ENCODE peak calls at places on chromosomes 2 and 18, in six cellular contexts. C, V, W, X, Y and M are unnamed samples.

GRCh38 chr2:20451761-20452499 is 5.1 kb downstream of the RHOB start:
- DNase-seq in V (no peak), X (no peak), W (no peak), C (no peak), Y (no peak), M (no peak)

GRCh38 chr18:13989209-13989608 is 73.9 kb upstream of the MC2R start:
- DNase-seq in V (no peak), W (no peak), C (no peak), X (no peak), Y (no peak), M (no peak)

GRCh38 chr2:29059612-29060011 is 14.7 kb downstream of the PCARE start:
- DNase-seq in C (no peak), Y (no peak), V (no peak), W (no peak), X (no peak), M (no peak)

GRCh38 chr18:33761363-33761762 is 183.3 kb downstream of the ASXL3 start:
- DNase-seq in V (no peak), W (no peak), X (peak), C (peak), Y (no peak), M (no peak)

GRCh38 chr18:47204908-47205522 is 28.9 kb upstream of the IER3IP1 start:
- DNase-seq in Y (peak), V (peak), X (peak), W (peak), C (peak), M (no peak)

GRCh38 chr2:152550386-152550785 is 166.9 kb downstream of the PRPF40A start:
- DNase-seq in Y (no peak), W (no peak), C (peak), X (no peak), V (no peak), M (no peak)

GRCh38 chr2:20065885-20066602 is 14.6 kb upstream of the LAPTM4A start:
- DNase-seq in C (peak), Y (no peak), V (no peak), X (peak), W (no peak), M (no peak)

GRCh38 chr18:7548721-7549120 is 18.4 kb upstream of the PTPRM start:
- DNase-seq in W (no peak), Y (no peak), V (no peak), C (no peak), X (no peak), M (no peak)

GRCh38 chr2:149192425-149192824 is 138.0 kb upstream of the LYPD6 start:
- DNase-seq in X (no peak), W (no peak), V (no peak), Y (no peak), C (no peak), M (no peak)

GRCh38 chr2:114089636-114090325 is 199.9 kb downstream of the ACTR3 start:
- DNase-seq in C (no peak), V (no peak), W (no peak), X (no peak), Y (peak), M (no peak)

GRCh38 chr18:23816740-23817139 is 127.5 kb downstream of the LAMA3 start:
- DNase-seq in W (no peak), X (no peak), V (no peak), Y (no peak), C (no peak), M (no peak)

GRCh38 chr18:57447154-57447621 is 12.0 kb downstream of the ONECUT2 start:
- DNase-seq in Y (no peak), X (peak), C (peak), W (peak), V (peak), M (peak)

GRCh38 chr2:96550787-96551604 is 14.4 kb downstream of the ARID5A start:
- DNase-seq in X (no peak), W (no peak), V (no peak), C (no peak), Y (no peak), M (no peak)

GRCh38 chr2:74385396-74385795 is 5.3 kb upstream of the DCTN1 start:
- DNase-seq in W (no peak), V (no peak), Y (no peak), C (no peak), X (no peak), M (no peak)

GRCh38 chr2:29223851-29224692 is 108.9 kb downstream of the CLIP4 start:
- DNase-seq in X (peak), Y (no peak), W (no peak), C (peak), V (no peak), M (no peak)

GRCh38 chr2:163264376-163264775 is 425.8 kb upstream of the KCNH7 start:
- DNase-seq in V (no peak), C (peak), X (no peak), W (no peak), Y (no peak), M (no peak)

GRCh38 chr18:7844017-7844416 is 276.9 kb downstream of the PTPRM start:
- DNase-seq in W (no peak), X (no peak), C (peak), V (no peak), Y (no peak), M (no peak)

GRCh38 chr2:194363878-194364277 is 1293.1 kb upstream of the SLC39A10 start:
- DNase-seq in C (no peak), Y (no peak), V (no peak), X (no peak), W (no peak), M (no peak)

GRCh38 chr2:127086800-127087737 is 19.9 kb downstream of the BIN1 start:
- DNase-seq in X (peak), C (peak), Y (no peak), V (peak), W (peak), M (peak)

GRCh38 chr2:240347373-240347940 is 88.0 kb upstream of the GPC1 start:
- DNase-seq in W (no peak), X (no peak), C (no peak), V (no peak), Y (no peak), M (no peak)

GRCh38 chr18:39199231-39199855 is 1633.7 kb upstream of the CELF4 start:
- DNase-seq in W (no peak), X (no peak), C (no peak), Y (no peak), V (no peak), M (no peak)

GRCh38 chr18:51160646-51161045 is 36.8 kb downstream of the MEX3C start:
- DNase-seq in W (no peak), Y (no peak), X (no peak), C (no peak), V (no peak), M (no peak)

GRCh38 chr18:76208632-76209308 is 286.3 kb downstream of the ZNF516 start:
- DNase-seq in C (no peak), Y (no peak), V (no peak), X (no peak), W (no peak), M (no peak)

GRCh38 chr18:2961828-2962227 is 51.1 kb downstream of the LPIN2 start:
- DNase-seq in C (peak), W (no peak), X (peak), Y (no peak), V (no peak), M (no peak)

GRCh38 chr2:97745474-97746172 is 32.2 kb downstream of the ZAP70 start:
- DNase-seq in X (peak), C (peak), W (no peak), Y (no peak), V (no peak), M (no peak)

GRCh38 chr18:51070545-51070944 is 40.5 kb downstream of the SMAD4 start:
- DNase-seq in X (peak), V (no peak), W (no peak), Y (peak), C (peak), M (no peak)

GRCh38 chr2:231554748-231555545 is 24.7 kb upstream of the NMUR1 start:
- DNase-seq in C (peak), V (no peak), Y (no peak), X (peak), W (no peak), M (no peak)

GRCh38 chr2:223941579-223942277 is 3.4 kb downstream of the WDFY1 start:
- DNase-seq in Y (no peak), X (peak), C (peak), V (no peak), W (no peak), M (no peak)

GRCh38 chr2:223944704-223945531 is at the start of gene WDFY1:
- DNase-seq in Y (peak), C (peak), W (peak), V (peak), X (peak), M (peak)

GRCh38 chr2:223944166-223944703 is 900 bp downstream of the WDFY1 start:
- DNase-seq in Y (no peak), X (peak), C (no peak), W (peak), V (peak), M (peak)

GRCh38 chr2:223943561-223944008 is 1.6 kb downstream of the WDFY1 start:
- DNase-seq in X (peak), W (no peak), V (no peak), C (peak), Y (no peak), M (no peak)

DNA sequence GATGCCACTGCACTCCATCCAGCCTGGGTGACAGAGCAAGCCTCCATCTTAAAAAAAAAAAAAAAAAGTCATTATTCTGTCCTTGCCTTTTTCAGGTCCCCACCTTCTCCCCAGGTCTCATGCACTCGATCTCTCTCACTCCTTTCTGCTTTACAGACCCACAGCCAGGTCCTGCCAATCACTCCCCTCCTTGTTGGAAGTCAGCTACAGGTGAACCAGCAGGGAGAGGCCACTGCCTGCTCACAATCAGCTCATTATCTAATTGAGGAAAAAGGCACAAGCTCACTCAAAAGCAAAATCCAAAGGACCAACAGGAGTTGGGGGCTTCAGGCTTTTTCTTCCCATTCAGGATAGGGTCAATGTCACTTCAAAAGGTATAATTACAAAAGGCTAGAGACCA is 2.0 kb downstream of the WDFY1 start:
- DNase-seq in V (no peak), C (no peak), Y (no peak), X (no peak), W (no peak), M (no peak)
- H3K23ac ChIP-seq in V (no peak), C (peak), Y (no peak), X (no peak), W (no peak), M (no peak)

GRCh38 chr2:235027558-235028214 is 75.9 kb downstream of the SH3BP4 start:
- DNase-seq in X (peak), C (peak), Y (no peak), W (no peak), V (no peak), M (no peak)
- H4K91ac ChIP-seq in X (no peak), C (peak), Y (no peak), W (no peak), V (no peak), M (no peak)

DNA sequence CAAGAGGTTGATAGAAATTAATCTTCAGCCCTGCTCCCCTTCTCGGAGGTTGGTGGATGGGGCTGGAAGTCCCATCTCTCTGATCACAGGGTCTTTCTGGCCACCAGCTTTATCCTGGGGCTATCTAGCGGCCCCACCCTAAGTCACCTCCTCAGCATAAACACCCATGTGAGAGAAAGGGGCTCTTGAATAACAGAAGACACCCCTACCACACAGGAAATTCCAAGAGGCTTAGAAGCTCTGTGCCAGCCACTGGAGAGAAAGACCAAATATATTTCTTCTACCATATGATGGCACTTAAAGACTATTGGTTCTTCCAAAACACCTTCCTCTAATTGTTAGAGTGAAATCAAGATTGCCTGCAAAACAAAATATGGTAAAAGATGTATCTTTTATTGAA is 219.7 kb downstream of the VAPA start:
- DNase-seq in C (no peak), X (no peak), V (no peak), Y (no peak), W (no peak), M (no peak)
- H3K23ac ChIP-seq in C (no peak), X (no peak), V (no peak), Y (no peak), W (no peak), M (no peak)

DNA sequence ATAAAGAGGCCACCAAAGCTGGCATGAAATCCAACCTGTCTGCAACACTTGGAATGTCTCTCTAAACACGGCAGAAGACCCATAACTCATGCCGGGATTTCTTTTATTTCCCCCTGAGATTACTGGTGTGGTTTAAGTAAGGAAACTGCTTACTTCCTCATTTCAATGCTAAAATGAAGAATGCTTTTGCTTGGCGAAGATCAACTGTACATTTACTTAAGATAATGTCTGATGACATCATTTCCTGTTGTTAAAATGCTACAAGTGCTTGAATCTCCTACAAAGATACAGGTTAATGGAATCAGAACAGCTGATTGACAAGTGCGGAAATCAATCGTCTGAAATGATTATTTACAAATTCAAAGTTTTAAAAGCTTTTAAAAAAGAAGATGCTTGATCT is 353.7 kb upstream of the SALL3 start:
- DNase-seq in V (no peak), C (no peak), Y (no peak), W (no peak), X (no peak), M (no peak)
- H4K91ac ChIP-seq in V (no peak), C (no peak), Y (no peak), W (no peak), X (no peak), M (no peak)

GRCh38 chr2:9630001-9630749 is 622 bp downstream of the YWHAQ start:
- DNase-seq in C (peak), V (peak), X (peak), W (peak), Y (peak), M (peak)
- H3K23ac ChIP-seq in C (peak), V (no peak), X (no peak), W (no peak), Y (no peak), M (peak)

DNA sequence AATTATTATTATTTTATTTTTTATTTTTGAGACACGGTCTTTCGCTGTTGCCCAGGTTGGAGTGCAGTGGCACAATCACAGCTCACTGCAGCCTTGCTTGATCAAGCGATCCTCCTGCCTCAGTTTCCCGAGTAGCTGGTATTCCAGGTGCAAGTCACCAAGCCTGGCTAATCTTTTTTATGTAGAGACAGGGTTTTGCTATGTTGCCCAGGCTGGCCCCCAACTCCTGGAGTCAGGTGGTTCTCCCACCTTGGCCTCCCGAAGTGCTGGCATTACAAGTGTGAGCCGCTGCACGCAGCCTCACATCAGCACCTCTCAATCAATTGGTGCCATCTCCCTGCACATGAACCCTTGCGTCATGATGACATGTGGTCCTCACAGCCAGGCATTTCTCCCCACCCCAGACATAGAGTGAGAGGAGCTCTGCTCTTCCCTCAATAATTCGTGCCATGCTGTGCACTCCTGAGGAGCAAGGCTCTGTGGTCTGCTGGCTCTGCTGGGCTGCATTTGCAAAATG is 5.9 kb downstream of the INPP5D start:
- DNase-seq in Y (no peak), C (no peak), W (no peak), V (no peak), X (no peak), M (no peak)
- H4K91ac ChIP-seq in Y (no peak), C (no peak), W (no peak), V (no peak), X (no peak), M (no peak)

DNA sequence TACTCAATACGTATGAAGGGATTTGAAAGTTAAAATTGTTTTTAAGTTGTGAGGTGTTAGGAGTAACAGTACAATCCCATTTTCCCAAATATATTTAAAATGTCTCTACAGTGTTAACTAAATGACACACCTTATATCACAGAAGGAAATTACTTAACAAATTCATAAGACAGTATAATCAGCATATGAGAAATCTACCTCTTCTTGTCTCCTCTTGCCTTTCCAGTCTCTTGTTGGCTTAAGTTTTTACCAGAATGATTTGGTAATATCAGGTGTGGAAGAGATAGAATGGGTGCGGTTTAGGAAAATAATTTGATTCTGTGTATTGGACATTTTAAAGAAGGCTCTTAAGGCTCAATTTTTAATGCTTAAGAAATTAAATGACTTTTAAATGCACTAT is 9.5 kb upstream of the INPP1 start:
- DNase-seq in V (no peak), W (no peak), C (no peak), X (no peak), Y (no peak), M (no peak)
- H3K23ac ChIP-seq in V (no peak), W (no peak), C (no peak), X (no peak), Y (no peak), M (no peak)